ENCODE peak calls at places on chromosomes 16 and 17, in eight cellular contexts. One of them, this sample, is unnamed.

GRCh38 chr17:62179525-62180161 is 114.6 kb upstream of the MED13 start:
- DNase-seq in K562: peak; percentile 40
- DNase-seq in activated T-helper 1 cell treated with Interleukin-2 at 50 U/mL for 16 hours: no peak
- DNase-seq in ureter: no peak
- DNase-seq in A549: peak; percentile 92
- DNase-seq in aorta: no peak
- DNase-seq in WTC11: no peak
- DNase-seq in EH: peak; percentile 84
- DNase-seq in this sample: no peak

GRCh38 chr17:70905796-70906195 is 736.5 kb downstream of the KCNJ2 start:
- DNase-seq in aorta: peak; percentile 80
- DNase-seq in EH: peak; percentile 89
- DNase-seq in activated T-helper 1 cell treated with Interleukin-2 at 50 U/mL for 16 hours: no peak
- DNase-seq in WTC11: no peak
- DNase-seq in K562: no peak
- DNase-seq in A549: peak; percentile 20
- DNase-seq in ureter: peak; percentile 54
- DNase-seq in this sample: no peak

GRCh38 chr16:70470927-70471341 is 16.5 kb downstream of the FCSK start:
- DNase-seq in A549: peak; percentile 65
- DNase-seq in WTC11: peak; percentile 76
- DNase-seq in activated T-helper 1 cell treated with Interleukin-2 at 50 U/mL for 16 hours: no peak
- DNase-seq in EH: peak; percentile 30
- DNase-seq in ureter: no peak
- DNase-seq in K562: peak; percentile 49
- DNase-seq in aorta: no peak
- DNase-seq in this sample: peak; percentile 71

GRCh38 chr16:70572050-70572925 is 48.7 kb downstream of the SF3B3 start:
- DNase-seq in A549: no peak
- DNase-seq in ureter: no peak
- DNase-seq in WTC11: no peak
- DNase-seq in K562: no peak
- DNase-seq in activated T-helper 1 cell treated with Interleukin-2 at 50 U/mL for 16 hours: no peak
- DNase-seq in aorta: peak; percentile 46
- DNase-seq in EH: no peak
- DNase-seq in this sample: no peak

GRCh38 chr17:78780852-78781338 is 1.2 kb downstream of the CYTH1 start:
- DNase-seq in A549: no peak
- DNase-seq in EH: peak; percentile 45
- DNase-seq in K562: no peak
- DNase-seq in WTC11: no peak
- DNase-seq in ureter: no peak
- DNase-seq in aorta: no peak
- DNase-seq in activated T-helper 1 cell treated with Interleukin-2 at 50 U/mL for 16 hours: no peak
- DNase-seq in this sample: no peak

GRCh38 chr17:16941643-16942042 is 30.3 kb downstream of the TNFRSF13B start:
- DNase-seq in ureter: peak; percentile 9
- DNase-seq in EH: peak; percentile 11
- DNase-seq in activated T-helper 1 cell treated with Interleukin-2 at 50 U/mL for 16 hours: no peak
- DNase-seq in WTC11: no peak
- DNase-seq in aorta: peak; percentile 14
- DNase-seq in A549: no peak
- DNase-seq in K562: no peak
- DNase-seq in this sample: no peak

GRCh38 chr16:78353610-78354009 is 254.2 kb downstream of the WWOX start:
- DNase-seq in ureter: no peak
- DNase-seq in K562: no peak
- DNase-seq in A549: no peak
- DNase-seq in activated T-helper 1 cell treated with Interleukin-2 at 50 U/mL for 16 hours: no peak
- DNase-seq in aorta: no peak
- DNase-seq in EH: no peak
- DNase-seq in WTC11: no peak
- DNase-seq in this sample: peak; percentile 12

GRCh38 chr16:90008708-90009145 is 10.5 kb downstream of the DBNDD1 start:
- DNase-seq in aorta: no peak
- DNase-seq in A549: no peak
- DNase-seq in EH: no peak
- DNase-seq in ureter: no peak
- DNase-seq in activated T-helper 1 cell treated with Interleukin-2 at 50 U/mL for 16 hours: peak; percentile 39
- DNase-seq in WTC11: no peak
- DNase-seq in K562: no peak
- DNase-seq in this sample: no peak

GRCh38 chr17:58330997-58331814 is 2.6 kb upstream of the TSPOAP1 start:
- DNase-seq in WTC11: peak; percentile 12
- DNase-seq in ureter: no peak
- DNase-seq in activated T-helper 1 cell treated with Interleukin-2 at 50 U/mL for 16 hours: peak; percentile 61
- DNase-seq in A549: no peak
- DNase-seq in K562: peak; percentile 69
- DNase-seq in EH: no peak
- DNase-seq in aorta: peak; percentile 76
- DNase-seq in this sample: peak; percentile 47

GRCh38 chr17:30864636-30865035 is 32.9 kb downstream of the ATAD5 start:
- DNase-seq in K562: no peak
- DNase-seq in WTC11: no peak
- DNase-seq in aorta: no peak
- DNase-seq in activated T-helper 1 cell treated with Interleukin-2 at 50 U/mL for 16 hours: no peak
- DNase-seq in EH: no peak
- DNase-seq in ureter: no peak
- DNase-seq in A549: no peak
- DNase-seq in this sample: no peak

GRCh38 chr17:8275421-8276290 is 12.8 kb upstream of the RANGRF start:
- DNase-seq in aorta: no peak
- DNase-seq in WTC11: no peak
- DNase-seq in ureter: no peak
- DNase-seq in EH: no peak
- DNase-seq in activated T-helper 1 cell treated with Interleukin-2 at 50 U/mL for 16 hours: no peak
- DNase-seq in A549: no peak
- DNase-seq in K562: no peak
- DNase-seq in this sample: no peak

GRCh38 chr17:83098241-83099085 is 19.1 kb downstream of the METRNL start:
- DNase-seq in aorta: peak; percentile 59
- DNase-seq in A549: no peak
- DNase-seq in EH: no peak
- DNase-seq in activated T-helper 1 cell treated with Interleukin-2 at 50 U/mL for 16 hours: no peak
- DNase-seq in K562: no peak
- DNase-seq in WTC11: no peak
- DNase-seq in ureter: no peak
- DNase-seq in this sample: no peak

This sample was measured in GM23338.